ENCODE peak calls at places on chromosomes 12 and 14, in seven cellular contexts. W is iris pigment epithelial cell, F is neural crest cell, I is cardiac fibroblast, T is dermis microvascular lymphatic vessel endothelial cell, J is tibial nerve, Q is NCI-H510A treated with DMSO at 0.1 percent for 48 hours. D is an unnamed sample.

GRCh38 chr12:123853401-123854070 is 91.4 kb downstream of the DNAH10 start:
- DNase-seq in Q (no peak), W (no peak), T (no peak), J (no peak), I (no peak), F (no peak), D (no peak)

GRCh38 chr14:34052658-34053014 is 101.8 kb upstream of the EGLN3 start:
- DNase-seq in W (peak; percentile 64), I (peak; percentile 36), J (no peak), Q (no peak), F (no peak), T (no peak), D (no peak)

GRCh38 chr14:35044939-35045797 is 904 bp upstream of the FAM177A1 start:
- DNase-seq in J (no peak), T (no peak), Q (no peak), F (no peak), I (peak; percentile 67), W (peak; percentile 84), D (no peak)

GRCh38 chr14:63426838-63427237 is 108.1 kb upstream of the GPHB5 start:
- DNase-seq in W (no peak), J (no peak), Q (no peak), I (no peak), T (no peak), F (no peak), D (no peak)

GRCh38 chr12:52789637-52790426 is 6.1 kb downstream of the KRT3 start:
- DNase-seq in W (no peak), F (no peak), T (no peak), J (no peak), I (no peak), Q (no peak), D (no peak)

GRCh38 chr12:2537868-2538541 is 256.8 kb upstream of the FKBP4 start:
- DNase-seq in F (no peak), W (no peak), J (no peak), Q (no peak), I (no peak), T (no peak), D (no peak)

GRCh38 chr12:56160160-56160763 is 2.1 kb downstream of the MYL6 start:
- DNase-seq in Q (no peak), J (no peak), W (peak; percentile 54), F (no peak), I (peak; percentile 68), T (peak; percentile 52), D (peak; percentile 72)

GRCh38 chr12:74897425-74898211 is 312.0 kb downstream of the KCNC2 start:
- DNase-seq in J (no peak), F (no peak), T (no peak), Q (peak; percentile 37), I (no peak), W (no peak), D (no peak)

GRCh38 chr14:68569970-68570409 is 222.9 kb downstream of the ZFP36L1 start:
- DNase-seq in J (no peak), T (peak; percentile 52), Q (peak; percentile 13), I (no peak), F (no peak), W (no peak), D (peak; percentile 88)

GRCh38 chr14:89089330-89089729 is 264.9 kb downstream of the TTC8 start:
- DNase-seq in I (no peak), F (no peak), J (no peak), W (no peak), Q (no peak), T (no peak), D (no peak)

GRCh38 chr14:77681196-77682157 is 26.3 kb downstream of the ALKBH1 start:
- DNase-seq in Q (peak; percentile 31), W (peak; percentile 34), T (no peak), J (no peak), I (peak; percentile 48), F (no peak), D (no peak)

GRCh38 chr12:7959278-7960063 is 23.5 kb upstream of the SLC2A3 start:
- DNase-seq in I (peak; percentile 9), F (no peak), T (no peak), J (peak; percentile 10), W (no peak), Q (no peak), D (peak; percentile 3)

GRCh38 chr14:73428354-73428824 is 30.0 kb downstream of the NUMB start:
- DNase-seq in W (peak; percentile 58), Q (peak; percentile 21), J (no peak), I (no peak), F (no peak), T (no peak), D (peak; percentile 32)

GRCh38 chr12:113697104-113697503 is 225.4 kb upstream of the LHX5 start:
- DNase-seq in I (no peak), J (no peak), W (no peak), Q (no peak), T (no peak), F (no peak), D (no peak)

GRCh38 chr12:95605087-95605486 is 53.8 kb upstream of the USP44 start:
- DNase-seq in W (peak; percentile 43), F (no peak), I (peak; percentile 65), Q (no peak), T (no peak), J (no peak), D (peak; percentile 90)

GRCh38 chr12:69272511-69272910 is 33.1 kb downstream of the CPSF6 start:
- DNase-seq in F (no peak), Q (no peak), W (no peak), J (no peak), T (no peak), I (no peak), D (no peak)

GRCh38 chr14:95294834-95295599 is 24.7 kb downstream of the CLMN start:
- DNase-seq in I (peak; percentile 86), T (no peak), Q (no peak), J (no peak), W (peak; percentile 66), F (no peak), D (peak; percentile 34)

GRCh38 chr12:45122776-45123380 is 72.0 kb upstream of the DBX2 start:
- DNase-seq in T (peak; percentile 5), F (no peak), W (peak; percentile 37), Q (peak; percentile 11), J (no peak), I (peak; percentile 46), D (peak; percentile 13)

GRCh38 chr12:115090783-115091182 is 406.8 kb upstream of the TBX3 start:
- DNase-seq in W (no peak), T (no peak), J (no peak), Q (no peak), F (no peak), I (no peak), D (no peak)

GRCh38 chr14:102086346-102086971 is 385 bp downstream of the HSP90AA1 start:
- DNase-seq in T (peak; percentile 46), Q (no peak), I (peak; percentile 64), F (no peak), W (peak; percentile 76), J (peak; percentile 16), D (peak; percentile 56)

GRCh38 chr14:26255213-26255612 is 342.6 kb downstream of the NOVA1 start:
- DNase-seq in J (peak; percentile 49), W (peak; percentile 35), I (peak; percentile 44), Q (no peak), T (no peak), F (no peak), D (peak; percentile 8)

GRCh38 chr14:38808734-38809455 is 294.1 kb downstream of the SEC23A start:
- DNase-seq in I (no peak), T (no peak), W (no peak), Q (no peak), J (no peak), F (no peak), D (no peak)

GRCh38 chr14:103738706-103739451 is 23.3 kb downstream of the ZFYVE21 start:
- DNase-seq in W (no peak), F (no peak), T (no peak), Q (no peak), I (no peak), J (no peak), D (no peak)

GRCh38 chr12:27305673-27306504 is 26.7 kb upstream of the BMAL2 start:
- DNase-seq in F (no peak), J (no peak), I (peak; percentile 78), Q (peak; percentile 29), W (peak; percentile 51), T (no peak), D (peak; percentile 64)

GRCh38 chr12:14854586-14855163 is 11.3 kb upstream of the ART4 start:
- DNase-seq in W (peak; percentile 62), T (no peak), J (no peak), F (no peak), I (peak; percentile 62), Q (no peak), D (peak; percentile 84)

D was measured in endothelial cell of umbilical vein.